ENCODE peak calls at places on chromosome 16, in six cellular contexts. R is foreskin fibroblast, L is AG09309, J is bronchial epithelial cell, M is endothelial cell of umbilical vein, H is adrenal gland. X is an unnamed sample.

GRCh38 chr16:78195868-78196267 is 96.4 kb downstream of the WWOX start:
- DNase-seq in R (no peak), L (no peak), J (no peak), M (no peak), H (no peak), X (no peak)

GRCh38 chr16:48511071-48511540 is 98.9 kb downstream of the N4BP1 start:
- DNase-seq in R (peak), L (peak), J (peak), M (no peak), H (no peak), X (no peak)

GRCh38 chr16:12545292-12545610 is 258.4 kb downstream of the CPPED1 start:
- DNase-seq in R (no peak), L (no peak), J (no peak), M (no peak), H (no peak), X (no peak)

GRCh38 chr16:2237552-2238395 is 1.5 kb downstream of the DNASE1L2 start:
- DNase-seq in R (peak), L (no peak), J (no peak), M (no peak), H (no peak), X (no peak)

GRCh38 chr16:68893710-68894705 is 50.7 kb downstream of the TANGO6 start:
- DNase-seq in R (peak), L (no peak), J (peak), M (peak), H (no peak), X (no peak)

GRCh38 chr16:19184823-19185509 is 16.9 kb downstream of the SYT17 start:
- DNase-seq in R (no peak), L (no peak), J (no peak), M (peak), H (no peak), X (no peak)

GRCh38 chr16:68126395-68126794 is 41.2 kb downstream of the NFATC3 start:
- DNase-seq in R (no peak), L (no peak), J (no peak), M (no peak), H (no peak), X (no peak)

GRCh38 chr16:8850279-8850885 is 18.4 kb downstream of the CARHSP1 start:
- DNase-seq in R (peak), L (no peak), J (peak), M (peak), H (peak), X (no peak)

GRCh38 chr16:583470-583814 is 6.4 kb upstream of the RAB40C start:
- DNase-seq in R (no peak), L (no peak), J (no peak), M (no peak), H (no peak), X (no peak)

GRCh38 chr16:1288813-1289479 is 20.5 kb upstream of the UBE2I start:
- DNase-seq in R (no peak), L (no peak), J (no peak), M (no peak), H (no peak), X (no peak)

GRCh38 chr16:70721202-70721963 is 35.5 kb upstream of the MTSS2 start:
- DNase-seq in R (no peak), L (no peak), J (no peak), M (no peak), H (no peak), X (no peak)

GRCh38 chr16:49932943-49933342 is 77.0 kb upstream of the ZNF423 start:
- DNase-seq in R (peak), L (no peak), J (no peak), M (no peak), H (no peak), X (no peak)

GRCh38 chr16:82260212-82260795 is 90.3 kb upstream of the MPHOSPH6 start:
- DNase-seq in R (no peak), L (no peak), J (no peak), M (no peak), H (no peak), X (no peak)

GRCh38 chr16:75916431-75916830 is 190.1 kb upstream of the CPHXL start:
- DNase-seq in R (no peak), L (no peak), J (no peak), M (no peak), H (no peak), X (no peak)

GRCh38 chr16:31470615-31471014 is 1.3 kb upstream of the TGFB1I1 start:
- DNase-seq in R (no peak), L (no peak), J (no peak), M (no peak), H (no peak), X (no peak)

GRCh38 chr16:2333231-2333630 is 7.3 kb downstream of the ABCA3 start:
- DNase-seq in R (no peak), L (no peak), J (no peak), M (no peak), H (no peak), X (no peak)

GRCh38 chr16:30120340-30121105 is 2.5 kb downstream of the MAPK3 start:
- DNase-seq in R (no peak), L (no peak), J (no peak), M (no peak), H (no peak), X (no peak)

GRCh38 chr16:48489376-48489775 is 104.2 kb upstream of the SIAH1 start:
- DNase-seq in R (no peak), L (no peak), J (peak), M (no peak), H (no peak), X (no peak)

GRCh38 chr16:78353610-78354009 is 254.2 kb downstream of the WWOX start:
- DNase-seq in R (no peak), L (no peak), J (no peak), M (peak), H (no peak), X (no peak)

DNA sequence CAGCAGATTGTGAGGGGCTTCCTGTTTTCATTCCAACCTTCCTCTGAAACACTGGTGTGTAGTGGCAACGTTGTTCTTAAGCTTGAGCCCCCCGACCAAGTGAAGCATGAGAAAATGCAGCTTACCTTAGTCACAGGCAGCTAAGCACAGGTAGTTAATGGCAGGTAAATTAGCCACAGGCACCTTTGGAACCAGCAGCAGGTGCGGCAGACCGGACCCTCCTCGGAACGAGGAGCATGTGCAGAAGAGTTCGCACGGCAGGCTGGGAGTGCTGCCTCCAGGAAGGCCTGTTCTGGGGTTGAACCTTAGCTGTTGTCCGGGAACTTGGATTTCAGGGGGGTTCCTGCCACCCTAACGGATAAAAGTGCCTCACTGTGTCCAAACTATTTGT is 7.2 kb upstream of the IRF8 start:
- DNase-seq in R (no peak), L (no peak), J (no peak), M (no peak), H (no peak), X (no peak)
- H3K4me3 ChIP-seq in R (no peak), L (no peak), J (no peak), M (no peak), H (no peak), X (no peak)

DNA sequence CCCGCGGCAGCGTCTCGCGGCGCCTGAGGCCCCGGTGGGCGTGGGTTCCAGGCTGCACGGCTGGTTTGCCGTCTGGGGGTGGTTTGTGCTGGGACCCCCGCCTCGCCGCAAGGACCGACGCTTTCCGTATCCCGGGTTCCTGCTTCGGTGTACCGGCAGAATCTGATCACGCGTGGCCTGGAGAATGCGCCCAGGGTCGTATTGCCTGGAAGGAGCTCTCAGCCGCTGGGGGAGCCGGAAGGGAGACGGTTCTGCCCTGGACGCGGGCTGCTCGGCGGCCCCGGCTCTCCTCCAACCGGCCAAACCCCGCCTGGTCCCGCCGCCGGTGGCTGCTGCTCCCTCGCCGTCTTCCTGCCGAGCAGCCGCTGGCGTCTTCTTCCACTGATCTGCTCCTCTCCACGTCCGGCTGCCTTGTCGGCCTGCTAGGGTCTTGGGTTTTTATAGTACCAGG is 39.8 kb downstream of the ZNF778 start:
- DNase-seq in R (peak), L (no peak), J (no peak), M (peak), H (peak), X (no peak)
- H3K4me3 ChIP-seq in R (peak), L (peak), J (no peak), M (no peak), H (no peak), X (peak)

GRCh38 chr16:89171216-89172170 is at the start of gene CDH15:
- DNase-seq in R (peak), L (peak), J (peak), M (peak), H (peak), X (no peak)
- H3K4me3 ChIP-seq in R (no peak), L (no peak), J (peak), M (no peak), H (no peak), X (peak)

GRCh38 chr16:57937861-57938260 is 33.1 kb downstream of the CNGB1 start:
- DNase-seq in R (no peak), L (no peak), J (no peak), M (no peak), H (no peak), X (no peak)

GRCh38 chr16:57940382-57940966 is 30.5 kb downstream of the CNGB1 start:
- DNase-seq in R (no peak), L (no peak), J (no peak), M (no peak), H (no peak), X (no peak)

GRCh38 chr16:57939872-57940224 is 31.1 kb downstream of the CNGB1 start:
- DNase-seq in R (no peak), L (no peak), J (no peak), M (no peak), H (no peak), X (no peak)

GRCh38 chr16:57938484-57938883 is 32.4 kb downstream of the CNGB1 start:
- DNase-seq in R (no peak), L (no peak), J (no peak), M (no peak), H (no peak), X (no peak)

GRCh38 chr16:57938936-57939871 is 31.7 kb downstream of the CNGB1 start:
- DNase-seq in R (peak), L (peak), J (peak), M (peak), H (peak), X (peak)
- H3K4me3 ChIP-seq in R (no peak), L (no peak), J (no peak), M (no peak), H (no peak), X (no peak)

GRCh38 chr16:84597518-84598390 is 20.1 kb downstream of the COTL1 start:
- DNase-seq in R (no peak), L (no peak), J (no peak), M (peak), H (no peak), X (no peak)

GRCh38 chr16:84600343-84601229 is 17.3 kb downstream of the COTL1 start:
- DNase-seq in R (peak), L (no peak), J (no peak), M (peak), H (no peak), X (no peak)

GRCh38 chr16:84598391-84598750 is 19.5 kb downstream of the COTL1 start:
- DNase-seq in R (no peak), L (no peak), J (no peak), M (peak), H (no peak), X (no peak)

GRCh38 chr16:84596801-84597517 is 20.9 kb downstream of the COTL1 start:
- DNase-seq in R (no peak), L (no peak), J (no peak), M (no peak), H (no peak), X (no peak)

DNA sequence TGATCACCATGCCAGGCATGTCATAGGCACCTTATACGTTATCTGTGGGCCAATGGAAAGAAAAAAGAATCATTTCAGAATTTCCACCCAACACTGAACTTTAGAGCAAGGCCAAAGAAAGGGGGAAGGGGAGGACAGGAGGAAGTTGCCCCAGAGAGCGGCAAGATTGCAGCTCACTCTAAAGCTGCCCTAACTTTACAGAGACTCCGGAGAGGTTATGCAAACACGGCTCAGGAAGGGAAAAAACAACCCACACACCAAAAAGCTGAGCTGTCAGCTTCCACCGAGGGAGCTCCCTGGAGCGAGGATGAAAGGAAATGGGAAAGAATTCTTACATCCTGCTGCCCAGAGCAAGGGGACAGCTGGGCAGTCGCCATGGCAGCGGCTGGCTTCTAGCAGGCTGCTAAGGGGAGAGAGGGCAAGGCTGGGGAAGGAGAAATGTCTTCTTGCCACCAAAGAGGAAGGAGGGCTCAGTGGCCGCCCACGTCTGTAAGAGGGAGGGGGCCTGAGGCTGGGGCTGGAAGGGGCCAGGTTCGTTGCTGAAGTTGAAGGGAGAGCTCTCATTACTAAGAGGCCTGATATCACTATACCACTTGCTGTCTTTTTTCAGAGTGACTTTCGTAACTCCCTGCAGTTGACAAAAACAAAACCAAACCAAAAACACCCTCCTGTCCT is 18.2 kb downstream of the COTL1 start:
- DNase-seq in R (peak), L (peak), J (peak), M (peak), H (peak), X (no peak)
- H3K4me3 ChIP-seq in R (peak), L (peak), J (no peak), M (no peak), H (no peak), X (peak)

DNA sequence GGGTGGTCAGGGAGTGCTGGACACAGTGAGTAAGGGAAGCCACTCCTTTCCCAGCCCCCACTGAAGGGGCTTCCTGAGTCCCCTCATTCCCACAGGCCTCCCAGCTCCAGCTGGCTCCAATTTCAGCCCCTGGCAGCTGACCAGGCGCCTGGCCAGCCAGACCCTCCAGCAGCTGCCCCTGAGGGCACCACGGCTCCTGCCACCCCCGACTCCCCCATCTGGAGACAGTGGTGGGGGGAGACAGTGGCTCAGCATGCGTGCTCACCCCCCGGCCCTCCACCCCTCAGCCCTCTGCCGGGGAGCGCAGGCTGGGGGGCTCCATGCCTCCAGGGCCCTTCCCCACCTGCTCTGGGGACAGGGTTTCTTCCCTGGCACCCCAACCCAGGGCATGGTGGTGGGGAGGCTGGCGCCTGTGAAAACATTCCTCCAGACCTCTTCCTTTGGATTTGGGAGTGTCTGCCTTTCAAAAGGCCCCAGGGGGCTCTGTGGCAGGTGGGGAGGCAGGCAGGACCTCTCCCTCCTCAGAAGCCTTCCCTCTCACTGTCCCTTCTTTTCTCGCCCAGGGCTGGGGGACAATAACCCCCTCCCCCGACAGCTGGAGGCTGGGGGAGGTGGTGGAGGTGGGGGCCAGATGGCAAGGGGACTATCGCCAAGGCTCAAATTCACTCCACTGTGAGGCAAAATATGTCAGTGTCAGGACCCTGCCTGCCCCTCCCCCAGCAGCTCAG is 1.5 kb downstream of the CDH15 start:
- DNase-seq in R (no peak), L (no peak), J (no peak), M (no peak), H (no peak), X (no peak)
- H3K4me3 ChIP-seq in R (no peak), L (no peak), J (no peak), M (no peak), H (no peak), X (no peak)

DNA sequence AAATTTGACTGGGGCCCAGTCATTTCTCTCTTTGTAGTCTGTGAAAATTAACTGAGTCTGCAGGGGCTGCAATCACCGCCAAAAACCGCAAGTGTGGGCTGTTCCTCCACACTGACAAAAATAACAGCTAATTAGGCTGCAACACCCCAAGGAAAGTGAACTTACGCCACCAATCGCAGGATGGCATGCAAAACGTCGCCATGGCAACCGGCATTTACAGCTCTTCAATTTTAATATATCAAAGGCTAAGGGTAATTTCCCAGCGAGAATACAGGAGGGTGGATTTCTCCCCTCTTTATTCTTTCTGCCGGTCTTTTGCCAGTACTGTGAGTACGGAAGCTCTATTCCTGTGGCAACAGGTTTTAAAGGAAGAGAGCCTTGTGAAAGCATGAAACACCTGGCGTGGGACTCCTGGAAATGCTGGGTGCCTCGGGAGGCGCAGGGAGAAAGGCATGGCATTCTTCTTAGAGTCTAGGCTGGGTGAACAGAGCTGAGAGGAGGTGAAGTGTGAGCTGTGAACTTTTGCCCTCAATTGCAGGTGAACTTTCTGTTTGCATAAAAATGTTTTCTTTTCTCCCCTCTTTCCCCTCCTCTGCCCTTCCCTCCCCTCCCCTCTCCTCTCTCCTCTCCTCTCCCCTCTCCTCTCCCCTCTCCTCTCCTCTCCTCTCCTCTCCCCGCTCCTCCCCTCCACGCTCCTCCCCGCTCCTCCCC is 399.7 kb downstream of the XYLT1 start:
- DNase-seq in R (peak), L (no peak), J (peak), M (no peak), H (peak), X (no peak)
- H3K4me3 ChIP-seq in R (no peak), L (no peak), J (no peak), M (no peak), H (no peak), X (no peak)

GRCh38 chr16:4314532-4315184 is 1.2 kb upstream of the GLIS2 start:
- DNase-seq in R (peak), L (no peak), J (peak), M (peak), H (peak), X (no peak)
- H3K4me3 ChIP-seq in R (peak), L (peak), J (peak), M (peak), H (peak), X (peak)

GRCh38 chr16:51545951-51546350 is 394.9 kb upstream of the SALL1 start:
- DNase-seq in R (no peak), L (no peak), J (no peak), M (no peak), H (no peak), X (no peak)

GRCh38 chr16:51540259-51540658 is 389.2 kb upstream of the SALL1 start:
- DNase-seq in R (peak), L (no peak), J (peak), M (no peak), H (no peak), X (no peak)

GRCh38 chr16:51544850-51545467 is 393.9 kb upstream of the SALL1 start:
- DNase-seq in R (no peak), L (no peak), J (no peak), M (no peak), H (no peak), X (no peak)

GRCh38 chr16:51538707-51539604 is 387.9 kb upstream of the SALL1 start:
- DNase-seq in R (peak), L (peak), J (peak), M (peak), H (no peak), X (peak)

GRCh38 chr16:51542856-51543510 is 391.9 kb upstream of the SALL1 start:
- DNase-seq in R (no peak), L (no peak), J (no peak), M (no peak), H (no peak), X (no peak)
- H3K4me3 ChIP-seq in R (no peak), L (no peak), J (no peak), M (no peak), H (no peak), X (no peak)

GRCh38 chr16:25691519-25692091 is at the start of gene HS3ST4:
- DNase-seq in R (no peak), L (no peak), J (no peak), M (no peak), H (no peak), X (no peak)
- H3K4me3 ChIP-seq in R (no peak), L (no peak), J (no peak), M (no peak), H (no peak), X (peak)